ENCODE peak calls at places on chromosomes 11 and 22, in nine cellular contexts. I, U, A, N, M, T, Z, V and R are unnamed samples.

GRCh38 chr22:35072939-35073338 is 7.0 kb downstream of the ISX start:
- DNase-seq in I (no peak), U (no peak), A (peak; percentile 13), N (no peak), M (no peak), T (no peak), Z (no peak), V (no peak), R (no peak)

GRCh38 chr22:42646569-42647525 is 2.3 kb downstream of the CYB5R3 start:
- DNase-seq in I (no peak), U (peak; percentile 60), A (no peak), N (no peak), M (peak; percentile 67), T (peak; percentile 84), Z (peak; percentile 73), V (no peak), R (no peak)

GRCh38 chr11:111718436-111719325 is 47.5 kb downstream of the PPP2R1B start:
- DNase-seq in I (no peak), U (no peak), A (peak; percentile 54), N (no peak), M (peak; percentile 56), T (no peak), Z (peak; percentile 72), V (peak; percentile 27), R (no peak)

GRCh38 chr22:26718905-26719304 is 61.5 kb downstream of the MIAT start:
- DNase-seq in I (no peak), U (no peak), A (no peak), N (no peak), M (peak; percentile 90), T (no peak), Z (no peak), V (no peak), R (no peak)

GRCh38 chr22:23570681-23571080 is 9.4 kb downstream of the IGLL1 start:
- DNase-seq in I (no peak), U (no peak), A (no peak), N (no peak), M (no peak), T (no peak), Z (no peak), V (no peak), R (no peak)

GRCh38 chr11:64758330-64759079 is 1.3 kb downstream of the PYGM start:
- DNase-seq in I (no peak), U (no peak), A (no peak), N (no peak), M (no peak), T (no peak), Z (no peak), V (no peak), R (no peak)

GRCh38 chr11:65488273-65489058 is 10.4 kb upstream of the MALAT1 start:
- DNase-seq in I (peak; percentile 58), U (peak; percentile 77), A (no peak), N (no peak), M (peak; percentile 70), T (no peak), Z (peak; percentile 72), V (no peak), R (no peak)

GRCh38 chr11:8082391-8083087 is 1.5 kb downstream of the TUB start:
- DNase-seq in I (no peak), U (no peak), A (no peak), N (no peak), M (no peak), T (no peak), Z (no peak), V (peak; percentile 83), R (no peak)

GRCh38 chr22:32794449-32795213 is 6.9 kb upstream of the TIMP3 start:
- DNase-seq in I (no peak), U (no peak), A (no peak), N (no peak), M (no peak), T (no peak), Z (no peak), V (no peak), R (no peak)
- TF ChIP-seq CTCF in I (no peak), U (no peak), A (no peak), N (no peak), M (no peak), T (no peak), Z (no peak), V (peak; percentile 28), R (no peak)

DNA sequence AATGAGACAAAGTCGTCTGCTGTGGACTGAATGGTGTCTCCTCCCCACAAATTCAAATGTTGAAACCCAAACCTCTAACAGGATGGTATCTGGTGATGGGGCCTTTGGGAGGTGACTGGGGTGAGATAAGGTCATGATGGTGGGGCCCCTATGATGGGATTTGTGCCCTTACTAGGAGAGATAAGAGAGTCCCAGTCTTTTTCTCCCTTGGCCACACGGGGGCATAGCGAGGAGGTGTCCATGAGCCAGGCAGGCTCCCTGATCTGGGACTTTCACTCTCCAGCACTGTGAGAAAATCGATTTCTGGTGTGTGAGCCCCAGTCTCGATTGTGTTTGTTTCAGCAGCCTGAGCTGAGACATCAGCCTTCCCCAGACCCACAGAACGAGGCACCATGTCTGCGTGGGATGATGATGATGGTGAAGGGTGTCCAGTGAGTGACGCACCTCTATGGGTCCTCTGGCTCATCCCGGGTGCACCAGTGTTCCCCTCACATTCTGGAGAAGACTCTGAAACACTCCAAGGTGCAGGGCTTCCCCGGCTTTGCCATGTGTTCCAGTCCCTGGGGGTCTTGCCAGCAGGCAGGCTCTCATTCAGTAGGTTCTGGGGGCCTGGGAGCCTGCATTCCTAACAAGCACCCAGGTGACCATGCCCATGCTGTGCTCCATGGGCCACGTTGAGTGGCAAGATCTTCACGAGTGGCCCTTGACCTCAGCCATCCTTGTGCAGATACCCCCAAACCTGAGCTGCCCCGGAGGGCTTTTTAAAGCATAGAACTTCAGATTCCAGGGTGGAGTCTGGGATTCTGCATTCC is 363.0 kb downstream of the CTTN start:
- DNase-seq in I (no peak), U (no peak), A (no peak), N (no peak), M (no peak), T (no peak), Z (no peak), V (no peak), R (no peak)
- TF ChIP-seq CTCF in I (no peak), U (no peak), A (no peak), N (no peak), M (no peak), T (no peak), Z (no peak), V (no peak), R (no peak)

GRCh38 chr11:2312232-2313042 is 10.6 kb downstream of the TSPAN32 start:
- DNase-seq in I (no peak), U (peak; percentile 32), A (no peak), N (no peak), M (peak; percentile 69), T (peak; percentile 35), Z (no peak), V (no peak), R (no peak)
- TF ChIP-seq CTCF in I (no peak), U (no peak), A (no peak), N (no peak), M (no peak), T (no peak), Z (no peak), V (no peak), R (no peak)

GRCh38 chr22:37331034-37331428 is 48.7 kb downstream of the CYTH4 start:
- DNase-seq in I (no peak), U (no peak), A (peak; percentile 59), N (no peak), M (peak; percentile 57), T (no peak), Z (no peak), V (no peak), R (no peak)

GRCh38 chr22:37328017-37328416 is 45.7 kb downstream of the CYTH4 start:
- DNase-seq in I (no peak), U (no peak), A (peak; percentile 83), N (no peak), M (peak; percentile 48), T (no peak), Z (no peak), V (no peak), R (no peak)

GRCh38 chr22:37329239-37330140 is 47.2 kb downstream of the CYTH4 start:
- DNase-seq in I (no peak), U (no peak), A (no peak), N (no peak), M (no peak), T (no peak), Z (no peak), V (peak; percentile 37), R (no peak)

GRCh38 chr22:37331811-37332536 is 49.7 kb downstream of the CYTH4 start:
- DNase-seq in I (no peak), U (no peak), A (no peak), N (no peak), M (no peak), T (no peak), Z (no peak), V (no peak), R (no peak)

DNA sequence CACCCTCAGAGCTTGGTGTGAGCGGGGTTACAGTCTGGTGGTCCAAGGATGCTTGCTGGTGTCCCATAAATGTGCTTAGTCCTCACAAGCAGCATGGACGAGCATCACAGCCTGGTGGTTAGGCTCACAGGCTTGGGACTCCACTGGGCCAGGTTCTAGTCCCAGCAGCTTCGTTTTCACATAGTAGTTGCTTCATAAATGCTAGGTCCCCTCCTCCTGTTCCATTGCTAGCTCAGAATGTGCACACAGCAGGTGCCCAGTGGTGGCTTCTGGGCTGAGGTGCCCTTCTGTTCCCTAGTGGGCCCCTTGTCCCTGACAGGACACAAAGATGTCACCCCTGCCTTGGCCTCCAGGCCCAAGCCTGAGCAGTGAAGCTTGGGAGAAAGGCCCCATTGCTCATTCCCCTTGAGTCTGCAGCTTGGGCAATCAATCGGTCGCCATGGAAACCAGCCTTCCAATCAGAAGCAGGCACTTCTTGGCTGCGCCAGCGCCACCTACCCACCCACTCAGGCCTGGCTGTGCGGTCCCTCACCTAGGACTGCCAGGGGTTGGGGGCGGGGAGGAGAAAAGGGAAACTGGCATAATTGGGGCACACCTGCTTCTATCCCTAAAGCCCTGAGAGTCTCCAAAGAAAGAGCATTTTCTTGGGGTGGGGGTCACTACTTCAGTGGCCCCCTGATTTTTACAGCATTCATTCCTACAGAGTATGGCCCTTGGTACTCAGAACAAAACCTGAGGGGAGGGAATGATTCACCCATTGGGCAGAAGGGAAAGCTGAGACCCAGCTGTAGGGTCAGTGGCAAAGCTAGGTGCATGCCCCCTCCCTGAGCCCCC is 48.1 kb downstream of the CYTH4 start:
- DNase-seq in I (no peak), U (peak; percentile 70), A (peak; percentile 36), N (no peak), M (peak; percentile 94), T (no peak), Z (peak; percentile 73), V (peak; percentile 98), R (no peak)
- TF ChIP-seq CTCF in I (no peak), U (no peak), A (no peak), N (no peak), M (peak; percentile 24), T (no peak), Z (no peak), V (peak; percentile 65), R (no peak)

DNA sequence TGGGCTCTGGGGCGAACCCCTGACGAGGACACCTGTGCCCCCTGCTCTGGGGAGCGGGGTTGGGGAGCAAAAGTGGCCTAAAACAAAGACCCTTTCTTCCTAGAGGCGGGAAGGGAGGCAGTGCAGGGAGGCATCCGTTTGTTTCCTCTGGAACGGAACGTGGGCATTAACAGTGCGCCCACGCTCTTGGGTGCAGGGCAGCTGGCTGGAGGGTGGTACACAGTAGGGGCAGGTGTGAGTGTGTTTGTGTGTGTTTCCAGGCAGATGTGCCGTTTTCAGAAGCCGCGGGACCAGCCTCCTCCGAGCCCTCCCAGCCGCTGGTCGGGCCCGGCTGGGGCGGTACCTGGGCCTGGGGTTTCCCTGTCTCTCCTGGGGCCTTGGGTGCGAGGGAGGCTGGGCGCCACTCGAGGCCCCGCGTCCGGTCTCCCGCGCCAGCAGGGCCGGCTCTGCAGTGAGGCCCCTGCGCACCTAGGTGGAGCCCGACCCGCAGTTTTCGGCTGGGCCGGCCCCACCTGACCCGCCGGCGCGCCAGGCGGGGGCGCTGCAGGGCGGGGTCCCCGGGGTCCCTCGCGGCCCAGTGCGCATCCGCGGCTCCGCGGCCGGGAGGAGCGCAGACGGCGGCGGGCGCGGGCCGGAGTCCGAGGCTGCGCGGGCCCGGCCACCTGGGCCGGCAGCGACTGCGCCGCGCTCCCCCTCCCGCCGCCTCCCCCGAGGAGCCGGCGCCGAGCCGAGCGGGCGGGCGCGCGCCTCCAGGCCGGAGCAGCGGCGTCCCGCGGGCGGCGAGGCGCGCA is 1252.7 kb downstream of the BRD1 start:
- DNase-seq in I (no peak), U (no peak), A (no peak), N (peak; percentile 34), M (no peak), T (no peak), Z (peak; percentile 22), V (peak; percentile 92), R (no peak)
- TF ChIP-seq CTCF in I (peak; percentile 71), U (no peak), A (no peak), N (peak; percentile 13), M (no peak), T (peak; percentile 36), Z (no peak), V (peak; percentile 67), R (no peak)